ENCODE peak calls at places on chromosome 11, in ten cellular contexts. X is posterior vena cava; N is ecto neural progenitor cell; V is activated CD4-positive, alpha-beta memory T cell treated with anti-CD3 and anti-CD28 coated beads for 36 hours; B is osteocyte; L is AG09319; U is HCT116; C is NCI-H2107; S is T follicular helper cell; R is neural crest cell. K is an unnamed sample.
A peak's percentile ranks its signal among the peaks of the same experiment; 100 is the strongest.

GRCh38 chr11:73216466-73216865 is 1.6 kb upstream of the P2RY2 start:
- DNase-seq in X (peak; percentile 7), N (no peak), V (no peak), B (no peak), L (no peak), U (no peak), C (no peak), S (no peak), R (no peak), K (no peak)

GRCh38 chr11:43930868-43931716 is 11.3 kb upstream of the C11orf96 start:
- DNase-seq in X (no peak), N (no peak), V (no peak), B (no peak), L (no peak), U (no peak), C (no peak), S (no peak), R (no peak), K (no peak)

GRCh38 chr11:65932558-65932919 is 12.7 kb upstream of the TSGA10IP start:
- DNase-seq in X (no peak), N (peak; percentile 56), V (no peak), B (no peak), L (no peak), U (no peak), C (no peak), S (no peak), R (no peak), K (no peak)

GRCh38 chr11:131683131-131683530 is 312.7 kb downstream of the NTM start:
- DNase-seq in X (no peak), N (peak; percentile 37), V (no peak), B (peak; percentile 78), L (no peak), U (no peak), C (no peak), S (no peak), R (no peak), K (no peak)

GRCh38 chr11:29448246-29448877 is 568.5 kb downstream of the KCNA4 start:
- DNase-seq in X (no peak), N (no peak), V (no peak), B (no peak), L (no peak), U (peak; percentile 2), C (no peak), S (no peak), R (peak; percentile 19), K (no peak)

GRCh38 chr11:61775606-61776554 is 16.5 kb downstream of the TMEM258 start:
- DNase-seq in X (no peak), N (no peak), V (no peak), B (no peak), L (no peak), U (no peak), C (no peak), S (no peak), R (no peak), K (no peak)

GRCh38 chr11:108685419-108686161 is 20.7 kb downstream of the DDX10 start:
- DNase-seq in X (no peak), N (no peak), V (no peak), B (no peak), L (no peak), U (no peak), C (no peak), S (no peak), R (no peak), K (no peak)

GRCh38 chr11:25453471-25453870 is 878.5 kb upstream of the ANO3 start:
- DNase-seq in X (no peak), N (no peak), V (no peak), B (no peak), L (no peak), U (no peak), C (no peak), S (no peak), R (no peak), K (no peak)

GRCh38 chr11:119341222-119342022 is 739 bp upstream of the C1QTNF5 start:
- DNase-seq in X (peak; percentile 79), N (no peak), V (no peak), B (no peak), L (no peak), U (no peak), C (no peak), S (no peak), R (no peak), K (no peak)

GRCh38 chr11:62665630-62666258 is 632 bp downstream of the CSKMT start:
- DNase-seq in X (peak; percentile 88), N (peak; percentile 69), V (peak; percentile 74), B (no peak), L (no peak), U (no peak), C (no peak), S (peak; percentile 38), R (no peak), K (no peak)

GRCh38 chr11:92556435-92556834 is 331.8 kb downstream of the FAT3 start:
- DNase-seq in X (no peak), N (no peak), V (no peak), B (no peak), L (no peak), U (no peak), C (no peak), S (no peak), R (no peak), K (no peak)